ENCODE peak calls at places on chromosomes 13 and 19, in four cellular contexts. P is heart right ventricle, C is Panc1, O is IMR-90. W is an unnamed sample.

GRCh38 chr13:40401911-40402776 is 264.3 kb downstream of the FOXO1 start:
- DNase-seq in P (peak; percentile 95), C (no peak), O (peak; percentile 92), W (peak; percentile 99)

GRCh38 chr19:3323026-3323425 is 43.4 kb upstream of the NFIC start:
- DNase-seq in P (no peak), C (no peak), O (no peak), W (no peak)

GRCh38 chr19:50639121-50640112 is at the start of gene SYT3:
- DNase-seq in P (peak; percentile 28), C (no peak), O (peak; percentile 27), W (peak; percentile 71)

GRCh38 chr19:7454998-7455397 is 33.8 kb downstream of the PEX11G start:
- DNase-seq in P (no peak), C (no peak), O (no peak), W (no peak)

GRCh38 chr13:87093399-87093798 is 577.8 kb upstream of the SLITRK5 start:
- DNase-seq in P (no peak), C (no peak), O (peak; percentile 75), W (no peak)

GRCh38 chr13:58461217-58461616 is 829.7 kb downstream of the PCDH17 start:
- DNase-seq in P (no peak), C (no peak), O (no peak), W (no peak)

GRCh38 chr13:40779796-40780285 is 8.9 kb upstream of the MRPS31 start:
- DNase-seq in P (no peak), C (no peak), O (no peak), W (no peak)

GRCh38 chr13:50829896-50830295 is 13.6 kb downstream of the DLEU7 start:
- DNase-seq in P (no peak), C (no peak), O (no peak), W (no peak)

GRCh38 chr13:106176103-106176502 is 359.4 kb downstream of the EFNB2 start:
- DNase-seq in P (no peak), C (no peak), O (peak; percentile 78), W (no peak)

GRCh38 chr19:35436477-35437141 is 11.4 kb upstream of the FFAR2 start:
- DNase-seq in P (peak; percentile 26), C (no peak), O (no peak), W (no peak)

GRCh38 chr13:42478531-42479156 is 95.3 kb upstream of the TNFSF11 start:
- DNase-seq in P (no peak), C (no peak), O (peak; percentile 7), W (no peak)

GRCh38 chr19:35211545-35212230 is 16.9 kb downstream of the FAM187B start:
- DNase-seq in P (peak; percentile 50), C (no peak), O (no peak), W (peak; percentile 81)

GRCh38 chr19:11539495-11540365 is 1.1 kb downstream of the CNN1 start:
- DNase-seq in P (peak; percentile 59), C (no peak), O (peak; percentile 22), W (peak; percentile 56)

GRCh38 chr19:55426042-55426441 is 17.1 kb downstream of the SHISA7 start:
- DNase-seq in P (no peak), C (no peak), O (no peak), W (no peak)

GRCh38 chr13:47480941-47481340 is 520.1 kb downstream of the SUCLA2 start:
- DNase-seq in P (no peak), C (no peak), O (no peak), W (no peak)

GRCh38 chr19:38190793-38191192 is 33.2 kb downstream of the DPF1 start:
- DNase-seq in P (no peak), C (no peak), O (no peak), W (no peak)

GRCh38 chr13:51259359-51259645 is 37.1 kb downstream of the FAM124A start:
- DNase-seq in P (no peak), C (no peak), O (no peak), W (no peak)

GRCh38 chr13:98509271-98510155 is 67.4 kb downstream of the STK24 start:
- DNase-seq in P (peak; percentile 44), C (no peak), O (peak; percentile 92), W (no peak)

GRCh38 chr13:97574926-97575325 is 141.0 kb downstream of the RAP2A start:
- DNase-seq in P (peak; percentile 9), C (peak; percentile 47), O (peak; percentile 52), W (peak; percentile 62)

GRCh38 chr13:75310005-75310580 is 171.9 kb downstream of the TBC1D4 start:
- DNase-seq in P (no peak), C (no peak), O (no peak), W (no peak)

GRCh38 chr19:14425696-14426138 is 6.6 kb upstream of the DDX39A start:
- DNase-seq in P (no peak), C (no peak), O (peak; percentile 91), W (no peak)

GRCh38 chr19:14167013-14167593 is 30.7 kb upstream of the ASF1B start:
- DNase-seq in P (no peak), C (no peak), O (no peak), W (no peak)

GRCh38 chr13:63433546-63434150 is 2018.0 kb upstream of the PCDH20 start:
- DNase-seq in P (no peak), C (peak; percentile 8), O (peak; percentile 87), W (no peak)

GRCh38 chr13:24202215-24202614 is 41.7 kb downstream of the SPATA13 start:
- DNase-seq in P (no peak), C (no peak), O (no peak), W (no peak)

GRCh38 chr13:75368167-75368566 is 113.8 kb downstream of the TBC1D4 start:
- DNase-seq in P (peak; percentile 87), C (no peak), O (peak; percentile 92), W (peak; percentile 5)

GRCh38 chr19:50461066-50461875 is 15.0 kb upstream of the EMC10 start:
- DNase-seq in P (peak; percentile 44), C (peak; percentile 54), O (peak; percentile 64), W (peak; percentile 72)

GRCh38 chr19:8682472-8682871 is 16.1 kb downstream of the ACTL9 start:
- DNase-seq in P (no peak), C (no peak), O (no peak), W (no peak)

GRCh38 chr19:21092107-21092506 is 10.1 kb downstream of the ZNF714 start:
- DNase-seq in P (no peak), C (no peak), O (peak; percentile 14), W (no peak)

GRCh38 chr13:64078025-64078424 is 2662.4 kb upstream of the PCDH20 start:
- DNase-seq in P (no peak), C (no peak), O (no peak), W (no peak)

GRCh38 chr13:107730835-107731234 is 484.5 kb downstream of the LIG4 start:
- DNase-seq in P (no peak), C (no peak), O (peak; percentile 67), W (no peak)

GRCh38 chr13:35379663-35380062 is 96.8 kb downstream of the MAB21L1 start:
- DNase-seq in P (no peak), C (no peak), O (no peak), W (no peak)

GRCh38 chr19:46427518-46427917 is 1.2 kb downstream of the PNMA8C start:
- DNase-seq in P (no peak), C (no peak), O (no peak), W (no peak)

GRCh38 chr19:46423194-46423593 is 5.5 kb downstream of the PNMA8C start:
- DNase-seq in P (no peak), C (no peak), O (no peak), W (no peak)

GRCh38 chr19:46428278-46429141 is at the start of gene PNMA8C:
- DNase-seq in P (peak; percentile 61), C (no peak), O (peak; percentile 63), W (peak; percentile 94)

GRCh38 chr19:46426506-46427162 is 2.1 kb downstream of the PNMA8C start:
- DNase-seq in P (peak; percentile 59), C (no peak), O (peak; percentile 68), W (peak; percentile 91)

DNA sequence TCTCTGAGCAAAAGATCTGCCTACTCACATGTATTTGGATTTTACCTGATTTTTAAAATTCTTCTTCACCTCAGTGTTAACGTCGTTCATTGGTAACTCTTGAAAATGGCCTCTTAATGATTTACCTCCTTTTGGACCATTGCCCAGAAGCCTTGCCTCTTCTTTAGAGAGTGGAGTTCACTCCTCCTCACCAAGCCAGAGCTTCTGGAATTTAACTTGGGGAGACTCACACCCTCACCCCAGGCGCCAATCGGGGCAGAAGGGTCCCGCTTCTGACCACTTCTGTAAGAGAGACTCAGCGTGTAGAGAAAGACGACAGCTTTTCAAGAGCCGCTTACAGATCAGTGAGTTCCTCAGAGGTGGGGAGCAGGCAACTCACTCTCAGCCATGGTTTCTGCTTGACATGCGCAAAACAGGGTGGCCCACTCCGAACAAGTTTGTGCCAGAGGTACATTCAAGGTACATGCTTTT is 2.7 kb downstream of the PNMA8C start:
- DNase-seq in P (no peak), C (no peak), O (no peak), W (no peak)
- H3K4me3 ChIP-seq in P (peak overlapping the region; percentile 46), C (peak overlapping the region; percentile 46), O (peak overlapping the region; percentile 52), W (peak overlapping the region; percentile 57)

GRCh38 chr19:19324059-19324755 is 3.6 kb downstream of the MAU2 start:
- DNase-seq in P (no peak), C (no peak), O (no peak), W (no peak)
- H3K27ac ChIP-seq in P (peak overlapping the region; percentile 38), C (no peak overlapping the region), O (no peak overlapping the region), W (peak overlapping the region; percentile 55)

GRCh38 chr19:16406356-16406755 is 65.4 kb downstream of the EPS15L1 start:
- DNase-seq in P (no peak), C (no peak), O (no peak), W (no peak)

GRCh38 chr19:16403151-16403977 is 68.4 kb downstream of the EPS15L1 start:
- DNase-seq in P (no peak), C (no peak), O (no peak), W (no peak)

GRCh38 chr19:16405797-16406196 is 66.0 kb downstream of the EPS15L1 start:
- DNase-seq in P (no peak), C (no peak), O (no peak), W (no peak)

GRCh38 chr19:16404396-16404795 is 67.4 kb downstream of the EPS15L1 start:
- DNase-seq in P (no peak), C (no peak), O (no peak), W (no peak)

GRCh38 chr19:16405091-16405490 is 66.7 kb downstream of the EPS15L1 start:
- DNase-seq in P (no peak), C (no peak), O (no peak), W (peak; percentile 31)
- H3K4me3 ChIP-seq in P (no peak overlapping the region), C (no peak overlapping the region), O (no peak overlapping the region), W (no peak overlapping the region)

DNA sequence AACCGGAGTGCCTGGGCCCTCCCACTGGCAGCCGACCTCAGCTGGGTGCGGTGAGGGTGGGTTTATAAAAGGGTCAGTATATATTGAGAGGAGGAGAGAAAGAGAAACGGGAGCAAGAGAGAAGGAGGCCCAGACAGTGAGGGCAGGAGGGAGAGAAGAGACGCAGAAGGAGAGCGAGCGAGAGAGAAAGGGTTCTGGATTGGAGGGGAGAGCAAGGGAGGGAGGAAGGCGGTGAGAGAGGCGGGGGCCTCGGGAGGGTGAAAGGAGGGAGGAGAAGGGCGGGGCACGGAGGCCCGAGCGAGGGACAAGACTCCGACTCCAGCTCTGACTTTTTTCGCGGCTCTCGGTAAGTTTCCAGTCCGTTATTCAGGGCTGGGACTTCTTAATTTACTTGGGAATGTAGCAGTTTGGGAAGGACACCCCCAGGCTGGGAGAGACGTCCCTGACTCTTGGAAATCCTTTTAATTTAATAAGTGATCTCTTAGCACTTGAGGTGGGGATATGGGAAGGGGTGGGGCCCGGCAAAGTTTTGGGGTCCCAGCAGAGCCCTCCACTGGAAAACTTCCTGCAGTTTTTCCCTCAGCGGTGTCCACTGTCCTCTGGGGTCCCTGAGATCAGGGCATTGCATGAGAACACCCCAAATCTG is at the start of gene EMP3:
- DNase-seq in P (peak; percentile 86), C (no peak), O (peak; percentile 92), W (peak; percentile 92)
- H3K27ac ChIP-seq in P (peak within 1 kb of the TSS; percentile 90), C (peak within 1 kb of the TSS; percentile 89), O (peak within 1 kb of the TSS; percentile 98), W (peak within 1 kb of the TSS; percentile 86)

GRCh38 chr19:41575998-41576397 is at the start of gene CEACAM21:
- DNase-seq in P (peak; percentile 53), C (no peak), O (no peak), W (peak; percentile 79)
- H3K4me3 ChIP-seq in P (no peak within 1 kb of the TSS), C (no peak within 1 kb of the TSS), O (no peak within 1 kb of the TSS), W (no peak within 1 kb of the TSS)

W was measured in right cardiac atrium.